ENCODE peak calls at places on chromosomes 16 and 17, in eight cellular contexts. D is IMR-90, R is fibroblast of villous mesenchyme, C is AG09309, U is endodermal cell, X is tibial nerve, P is tibial artery, Y is upper lobe of right lung. L is an unnamed sample.

GRCh38 chr16:67719778-67720144 is 645 bp upstream of the GFOD2 start:
- DNase-seq in D (peak), R (peak), C (peak), U (peak), X (no peak), P (peak), Y (peak), L (peak)

GRCh38 chr16:12437761-12438440 is 365.8 kb downstream of the CPPED1 start:
- DNase-seq in D (no peak), R (no peak), C (no peak), U (no peak), X (no peak), P (no peak), Y (no peak), L (no peak)

GRCh38 chr17:50270430-50271172 is 3.7 kb upstream of the TMEM92 start:
- DNase-seq in D (peak), R (peak), C (no peak), U (no peak), X (peak), P (peak), Y (peak), L (peak)

GRCh38 chr17:66714046-66715023 is 120.6 kb upstream of the CACNG5 start:
- DNase-seq in D (no peak), R (no peak), C (no peak), U (no peak), X (no peak), P (no peak), Y (no peak), L (no peak)

GRCh38 chr17:1568950-1569810 is 6.6 kb upstream of the PITPNA start:
- DNase-seq in D (no peak), R (no peak), C (no peak), U (no peak), X (no peak), P (no peak), Y (no peak), L (peak)

GRCh38 chr17:80790981-80791742 is 200.5 kb upstream of the CHMP6 start:
- DNase-seq in D (no peak), R (no peak), C (no peak), U (peak), X (no peak), P (no peak), Y (no peak), L (no peak)

GRCh38 chr17:7219812-7220592 is at the start of the genes ACADVL and DLG4:
- DNase-seq in D (peak), R (peak), C (no peak), U (peak), X (peak), P (peak), Y (peak), L (peak)

GRCh38 chr16:14672403-14672971 is 21.6 kb downstream of the PLA2G10 start:
- DNase-seq in D (no peak), R (no peak), C (no peak), U (no peak), X (no peak), P (no peak), Y (peak), L (no peak)

GRCh38 chr16:2537451-2538379 is at the start of gene PDPK1:
- DNase-seq in D (peak), R (peak), C (peak), U (peak), X (peak), P (peak), Y (peak), L (peak)

GRCh38 chr16:450800-451512 is 25.5 kb downstream of the RAB11FIP3 start:
- DNase-seq in D (no peak), R (peak), C (no peak), U (no peak), X (no peak), P (no peak), Y (no peak), L (peak)

GRCh38 chr17:78089557-78090281 is 38.8 kb downstream of the TMC6 start:
- DNase-seq in D (no peak), R (peak), C (no peak), U (no peak), X (no peak), P (no peak), Y (no peak), L (no peak)

GRCh38 chr16:20611975-20612471 is 35.9 kb upstream of the ACSM2B start:
- DNase-seq in D (no peak), R (no peak), C (no peak), U (no peak), X (no peak), P (peak), Y (peak), L (no peak)

GRCh38 chr17:15451681-15452080 is 15.7 kb downstream of the CDRT4 start:
- DNase-seq in D (no peak), R (peak), C (no peak), U (no peak), X (no peak), P (no peak), Y (no peak), L (peak)

GRCh38 chr16:78458588-78458987 is 359.1 kb downstream of the WWOX start:
- DNase-seq in D (no peak), R (no peak), C (no peak), U (no peak), X (no peak), P (no peak), Y (no peak), L (no peak)

GRCh38 chr16:89374393-89374948 is 115.9 kb downstream of the ANKRD11 start:
- DNase-seq in D (peak), R (peak), C (no peak), U (peak), X (no peak), P (no peak), Y (no peak), L (peak)

GRCh38 chr16:75272097-75272548 is 20.7 kb upstream of the BCAR1 start:
- DNase-seq in D (no peak), R (no peak), C (no peak), U (no peak), X (no peak), P (no peak), Y (no peak), L (peak)

GRCh38 chr17:33284022-33284421 is 9.1 kb downstream of the ASIC2 start:
- DNase-seq in D (peak), R (peak), C (no peak), U (no peak), X (no peak), P (peak), Y (no peak), L (no peak)

GRCh38 chr17:62700964-62701705 is 73.7 kb downstream of the MRC2 start:
- DNase-seq in D (no peak), R (no peak), C (no peak), U (peak), X (no peak), P (no peak), Y (no peak), L (peak)

GRCh38 chr17:40443196-40443987 is at the start of gene IGFBP4:
- DNase-seq in D (peak), R (peak), C (no peak), U (peak), X (peak), P (peak), Y (peak), L (peak)

GRCh38 chr17:69098635-69099034 is 37.9 kb upstream of the ABCA9 start:
- DNase-seq in D (no peak), R (no peak), C (no peak), U (no peak), X (no peak), P (no peak), Y (no peak), L (no peak)
- H3K4me3 ChIP-seq in D (no peak), R (no peak), C (no peak), U (no peak), X (no peak), P (no peak), Y (no peak), L (no peak)

GRCh38 chr17:75856062-75856681 is 1.0 kb upstream of the WBP2 start:
- DNase-seq in D (peak), R (no peak), C (no peak), U (no peak), X (peak), P (peak), Y (no peak), L (peak)
- TF ChIP-seq CTCF in D (peak), R (no peak), C (peak), U (no peak), X (no peak), P (no peak), Y (no peak), L (no peak)

GRCh38 chr17:56593073-56593740 is at the start of gene NOG:
- DNase-seq in D (peak), R (peak), C (no peak), U (peak), X (no peak), P (peak), Y (peak), L (peak)
- H3K4me3 ChIP-seq in D (peak), R (peak), C (peak), U (peak), X (peak), P (peak), Y (peak), L (peak)

DNA sequence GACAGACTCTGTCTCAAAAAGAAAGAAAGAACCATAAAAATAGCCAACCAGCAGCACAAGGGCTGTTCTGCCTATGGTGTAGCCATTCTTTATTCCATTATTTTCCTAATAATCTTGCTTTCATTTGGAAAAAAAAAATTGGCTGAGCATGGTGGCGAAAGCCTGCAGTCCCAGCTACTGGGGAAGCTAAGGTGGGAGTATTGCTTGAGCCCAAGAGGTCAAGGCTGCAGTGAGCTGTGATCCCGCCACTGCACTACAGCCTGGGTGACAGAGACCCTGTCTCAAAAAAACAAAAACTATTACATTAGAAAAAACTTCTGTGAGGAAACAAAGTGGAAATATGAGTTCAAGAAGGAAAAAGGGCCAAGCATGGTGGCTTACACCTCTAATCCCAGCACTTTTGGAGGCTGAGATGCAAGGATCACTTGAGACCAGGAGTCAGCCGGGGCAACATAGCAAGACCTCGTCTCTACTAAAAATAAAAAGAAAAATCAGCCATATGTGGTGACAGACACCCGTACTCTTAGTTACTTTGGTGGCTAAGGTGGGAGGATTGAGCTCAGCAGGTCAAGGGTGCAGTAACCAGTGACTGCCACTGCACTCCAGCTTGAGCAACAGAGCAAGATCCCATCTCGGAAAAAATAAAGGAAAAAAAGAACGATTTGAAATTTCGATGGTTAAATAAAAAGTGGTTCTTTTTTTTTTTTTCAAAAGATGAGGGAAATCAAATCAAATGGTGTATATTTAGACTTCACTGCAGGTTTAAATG is 2.5 kb downstream of the DCAKD start:
- DNase-seq in D (no peak), R (no peak), C (no peak), U (no peak), X (no peak), P (no peak), Y (no peak), L (no peak)
- TF ChIP-seq CTCF in D (no peak), R (peak), C (no peak), U (peak), X (no peak), P (peak), Y (peak), L (peak)

DNA sequence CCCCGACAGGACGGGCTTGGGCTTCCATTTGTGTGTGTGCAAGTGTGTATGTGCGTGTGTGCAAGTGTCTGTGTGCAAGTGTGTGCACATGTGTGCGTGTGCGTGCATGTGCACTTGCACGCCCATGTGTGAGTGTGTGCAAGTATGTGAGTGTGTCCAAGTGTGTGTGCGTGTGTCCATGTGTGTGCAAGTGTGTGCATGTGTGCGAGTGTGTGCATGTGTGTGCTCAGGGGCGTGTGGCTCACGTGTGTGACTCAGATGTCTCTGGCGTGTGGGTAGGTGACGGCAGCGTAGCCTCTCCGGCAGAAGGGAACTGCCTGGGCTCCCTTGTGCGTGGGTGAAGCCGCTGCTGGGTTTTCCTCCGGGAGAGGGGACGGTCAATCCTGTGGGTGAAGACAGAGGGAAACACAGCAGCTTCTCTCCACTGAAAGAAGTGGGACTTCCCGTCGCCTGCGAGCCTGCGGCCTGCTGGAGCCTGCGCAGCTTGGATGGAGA is 23.1 kb upstream of the ITGAX start:
- DNase-seq in D (no peak), R (no peak), C (no peak), U (no peak), X (no peak), P (no peak), Y (no peak), L (no peak)
- H3K4me3 ChIP-seq in D (no peak), R (no peak), C (no peak), U (no peak), X (no peak), P (no peak), Y (no peak), L (no peak)

GRCh38 chr16:4538386-4539235 is at the start of gene CDIP1:
- DNase-seq in D (peak), R (peak), C (peak), U (peak), X (peak), P (peak), Y (peak), L (peak)
- TF ChIP-seq CTCF in D (no peak), R (no peak), C (no peak), U (peak), X (peak), P (no peak), Y (no peak), L (no peak)

GRCh38 chr16:86740817-86741799 is 162.8 kb downstream of the FOXL1 start:
- DNase-seq in D (peak), R (peak), C (no peak), U (peak), X (no peak), P (peak), Y (no peak), L (peak)
- H3K4me3 ChIP-seq in D (peak), R (peak), C (peak), U (peak), X (peak), P (peak), Y (peak), L (peak)

GRCh38 chr17:68108313-68109000 is 72.9 kb downstream of the KPNA2 start:
- DNase-seq in D (no peak), R (no peak), C (no peak), U (no peak), X (no peak), P (no peak), Y (no peak), L (no peak)
- TF ChIP-seq CTCF in D (no peak), R (no peak), C (no peak), U (no peak), X (no peak), P (no peak), Y (no peak), L (no peak)

DNA sequence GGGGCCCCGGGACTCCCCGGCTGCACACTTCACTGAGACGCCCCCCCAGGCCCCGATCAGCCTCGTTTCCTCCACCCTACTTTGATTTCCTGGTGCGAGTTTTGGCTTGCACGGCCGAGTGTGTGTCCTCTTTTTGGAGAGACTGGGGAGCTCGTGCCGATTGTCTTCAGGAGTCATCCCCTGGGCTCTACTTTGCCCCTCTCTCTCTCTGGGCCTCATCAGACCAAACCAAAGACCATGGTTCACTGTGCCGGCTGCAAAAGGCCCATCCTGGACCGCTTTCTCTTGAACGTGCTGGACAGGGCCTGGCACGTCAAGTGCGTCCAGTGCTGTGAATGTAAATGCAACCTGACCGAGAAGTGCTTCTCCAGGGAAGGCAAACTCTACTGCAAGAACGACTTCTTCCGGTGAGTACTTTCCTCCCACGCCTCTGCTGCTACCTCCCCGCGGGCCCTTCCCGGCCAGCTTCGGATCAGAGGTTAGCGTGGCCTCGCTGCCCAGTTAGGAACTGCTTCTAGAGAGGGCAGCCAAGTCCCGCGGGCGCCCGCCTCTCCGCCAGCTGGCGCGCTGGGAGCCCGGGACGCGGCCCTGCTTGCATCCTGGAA is 788 bp downstream of the LHX1 start:
- DNase-seq in D (peak), R (no peak), C (no peak), U (peak), X (no peak), P (no peak), Y (no peak), L (peak)
- H3K4me3 ChIP-seq in D (no peak), R (no peak), C (no peak), U (peak), X (no peak), P (peak), Y (no peak), L (no peak)